ENCODE peak calls at places on chromosome 6, in seven cellular contexts. One of them, this sample, is unnamed.

GRCh38 chr6:7881765-7882500 is 28.7 kb downstream of the TXNDC5 start:
- DNase-seq in transverse colon: no peak
- DNase-seq in stimulated activated CD4-positive, alpha-beta T cell treated with anti-CD3 and anti-CD28 coated beads, Interleukin-4, amount 100 ng/mL, for 24 hours: no peak
- DNase-seq in choroid plexus epithelial cell: no peak
- DNase-seq in BE2C: no peak
- DNase-seq in SW 1271: no peak
- DNase-seq in keratinocyte: peak; percentile 11
- DNase-seq in this sample: no peak

GRCh38 chr6:168127384-168127868 is 48.4 kb upstream of the FRMD1 start:
- DNase-seq in transverse colon: no peak
- DNase-seq in stimulated activated CD4-positive, alpha-beta T cell treated with anti-CD3 and anti-CD28 coated beads, Interleukin-4, amount 100 ng/mL, for 24 hours: peak; percentile 1
- DNase-seq in choroid plexus epithelial cell: no peak
- DNase-seq in BE2C: no peak
- DNase-seq in SW 1271: no peak
- DNase-seq in keratinocyte: no peak
- DNase-seq in this sample: no peak

GRCh38 chr6:24691550-24691949 is 24.7 kb downstream of the ACOT13 start:
- DNase-seq in transverse colon: no peak
- DNase-seq in stimulated activated CD4-positive, alpha-beta T cell treated with anti-CD3 and anti-CD28 coated beads, Interleukin-4, amount 100 ng/mL, for 24 hours: no peak
- DNase-seq in choroid plexus epithelial cell: no peak
- DNase-seq in BE2C: no peak
- DNase-seq in SW 1271: no peak
- DNase-seq in keratinocyte: no peak
- DNase-seq in this sample: no peak

GRCh38 chr6:45314146-45314545 is 14.0 kb upstream of the RUNX2 start:
- DNase-seq in transverse colon: no peak
- DNase-seq in stimulated activated CD4-positive, alpha-beta T cell treated with anti-CD3 and anti-CD28 coated beads, Interleukin-4, amount 100 ng/mL, for 24 hours: no peak
- DNase-seq in choroid plexus epithelial cell: no peak
- DNase-seq in BE2C: no peak
- DNase-seq in SW 1271: no peak
- DNase-seq in keratinocyte: no peak
- DNase-seq in this sample: no peak

GRCh38 chr6:138289739-138290138 is 71.4 kb upstream of the PBOV1 start:
- DNase-seq in transverse colon: no peak
- DNase-seq in stimulated activated CD4-positive, alpha-beta T cell treated with anti-CD3 and anti-CD28 coated beads, Interleukin-4, amount 100 ng/mL, for 24 hours: no peak
- DNase-seq in choroid plexus epithelial cell: peak; percentile 23
- DNase-seq in BE2C: peak; percentile 46
- DNase-seq in SW 1271: no peak
- DNase-seq in keratinocyte: no peak
- DNase-seq in this sample: peak; percentile 30

GRCh38 chr6:26475823-26476729 is 18.3 kb downstream of the BTN2A1 start:
- DNase-seq in transverse colon: no peak
- DNase-seq in stimulated activated CD4-positive, alpha-beta T cell treated with anti-CD3 and anti-CD28 coated beads, Interleukin-4, amount 100 ng/mL, for 24 hours: no peak
- DNase-seq in choroid plexus epithelial cell: peak; percentile 16
- DNase-seq in BE2C: no peak
- DNase-seq in SW 1271: no peak
- DNase-seq in keratinocyte: no peak
- DNase-seq in this sample: no peak

GRCh38 chr6:142051404-142051803 is 81.3 kb upstream of the GJE1 start:
- DNase-seq in transverse colon: no peak
- DNase-seq in stimulated activated CD4-positive, alpha-beta T cell treated with anti-CD3 and anti-CD28 coated beads, Interleukin-4, amount 100 ng/mL, for 24 hours: no peak
- DNase-seq in choroid plexus epithelial cell: no peak
- DNase-seq in BE2C: no peak
- DNase-seq in SW 1271: no peak
- DNase-seq in keratinocyte: no peak
- DNase-seq in this sample: no peak

GRCh38 chr6:38415231-38416005 is 224.3 kb downstream of the BTBD9 start:
- DNase-seq in transverse colon: no peak
- DNase-seq in stimulated activated CD4-positive, alpha-beta T cell treated with anti-CD3 and anti-CD28 coated beads, Interleukin-4, amount 100 ng/mL, for 24 hours: no peak
- DNase-seq in choroid plexus epithelial cell: no peak
- DNase-seq in BE2C: no peak
- DNase-seq in SW 1271: no peak
- DNase-seq in keratinocyte: no peak
- DNase-seq in this sample: no peak

GRCh38 chr6:170360476-170360875 is 53.9 kb downstream of the FAM120B start:
- DNase-seq in transverse colon: no peak
- DNase-seq in stimulated activated CD4-positive, alpha-beta T cell treated with anti-CD3 and anti-CD28 coated beads, Interleukin-4, amount 100 ng/mL, for 24 hours: no peak
- DNase-seq in choroid plexus epithelial cell: peak; percentile 56
- DNase-seq in BE2C: no peak
- DNase-seq in SW 1271: no peak
- DNase-seq in keratinocyte: no peak
- DNase-seq in this sample: no peak

GRCh38 chr6:151534576-151534975 is 40.8 kb downstream of the CCDC170 start:
- DNase-seq in transverse colon: no peak
- DNase-seq in stimulated activated CD4-positive, alpha-beta T cell treated with anti-CD3 and anti-CD28 coated beads, Interleukin-4, amount 100 ng/mL, for 24 hours: no peak
- DNase-seq in choroid plexus epithelial cell: no peak
- DNase-seq in BE2C: no peak
- DNase-seq in SW 1271: no peak
- DNase-seq in keratinocyte: no peak
- DNase-seq in this sample: no peak

GRCh38 chr6:159540152-159540551 is 152.9 kb downstream of the SOD2 start:
- DNase-seq in transverse colon: no peak
- DNase-seq in stimulated activated CD4-positive, alpha-beta T cell treated with anti-CD3 and anti-CD28 coated beads, Interleukin-4, amount 100 ng/mL, for 24 hours: no peak
- DNase-seq in choroid plexus epithelial cell: no peak
- DNase-seq in BE2C: peak; percentile 49
- DNase-seq in SW 1271: no peak
- DNase-seq in keratinocyte: no peak
- DNase-seq in this sample: no peak

GRCh38 chr6:98834060-98835031 is at the start of gene POU3F2:
- DNase-seq in transverse colon: peak; percentile 57
- DNase-seq in stimulated activated CD4-positive, alpha-beta T cell treated with anti-CD3 and anti-CD28 coated beads, Interleukin-4, amount 100 ng/mL, for 24 hours: peak; percentile 64
- DNase-seq in choroid plexus epithelial cell: peak; percentile 81
- DNase-seq in BE2C: peak; percentile 93
- DNase-seq in SW 1271: peak; percentile 86
- DNase-seq in keratinocyte: no peak
- DNase-seq in this sample: peak; percentile 74

GRCh38 chr6:165804331-165805066 is 141.5 kb upstream of the PDE10A start:
- DNase-seq in transverse colon: no peak
- DNase-seq in stimulated activated CD4-positive, alpha-beta T cell treated with anti-CD3 and anti-CD28 coated beads, Interleukin-4, amount 100 ng/mL, for 24 hours: no peak
- DNase-seq in choroid plexus epithelial cell: peak; percentile 50
- DNase-seq in BE2C: no peak
- DNase-seq in SW 1271: no peak
- DNase-seq in keratinocyte: no peak
- DNase-seq in this sample: peak; percentile 27

GRCh38 chr6:148240463-148240845 is 102.2 kb upstream of the SASH1 start:
- DNase-seq in transverse colon: no peak
- DNase-seq in stimulated activated CD4-positive, alpha-beta T cell treated with anti-CD3 and anti-CD28 coated beads, Interleukin-4, amount 100 ng/mL, for 24 hours: no peak
- DNase-seq in choroid plexus epithelial cell: peak; percentile 68
- DNase-seq in BE2C: no peak
- DNase-seq in SW 1271: no peak
- DNase-seq in keratinocyte: no peak
- DNase-seq in this sample: no peak

GRCh38 chr6:47187883-47188587 is 121.7 kb downstream of the TNFRSF21 start:
- DNase-seq in transverse colon: peak; percentile 24
- DNase-seq in stimulated activated CD4-positive, alpha-beta T cell treated with anti-CD3 and anti-CD28 coated beads, Interleukin-4, amount 100 ng/mL, for 24 hours: no peak
- DNase-seq in choroid plexus epithelial cell: peak; percentile 47
- DNase-seq in BE2C: no peak
- DNase-seq in SW 1271: no peak
- DNase-seq in keratinocyte: no peak
- DNase-seq in this sample: no peak

GRCh38 chr6:148054219-148054618 is 288.4 kb upstream of the SASH1 start:
- DNase-seq in transverse colon: no peak
- DNase-seq in stimulated activated CD4-positive, alpha-beta T cell treated with anti-CD3 and anti-CD28 coated beads, Interleukin-4, amount 100 ng/mL, for 24 hours: no peak
- DNase-seq in choroid plexus epithelial cell: no peak
- DNase-seq in BE2C: no peak
- DNase-seq in SW 1271: no peak
- DNase-seq in keratinocyte: no peak
- DNase-seq in this sample: no peak

GRCh38 chr6:115467726-115468125 is 593.0 kb downstream of the FRK start:
- DNase-seq in transverse colon: no peak
- DNase-seq in stimulated activated CD4-positive, alpha-beta T cell treated with anti-CD3 and anti-CD28 coated beads, Interleukin-4, amount 100 ng/mL, for 24 hours: no peak
- DNase-seq in choroid plexus epithelial cell: no peak
- DNase-seq in BE2C: no peak
- DNase-seq in SW 1271: no peak
- DNase-seq in keratinocyte: no peak
- DNase-seq in this sample: no peak

GRCh38 chr6:54191460-54191859 is 80.2 kb downstream of the MLIP start:
- DNase-seq in transverse colon: no peak
- DNase-seq in stimulated activated CD4-positive, alpha-beta T cell treated with anti-CD3 and anti-CD28 coated beads, Interleukin-4, amount 100 ng/mL, for 24 hours: no peak
- DNase-seq in choroid plexus epithelial cell: peak; percentile 92
- DNase-seq in BE2C: no peak
- DNase-seq in SW 1271: no peak
- DNase-seq in keratinocyte: no peak
- DNase-seq in this sample: no peak

GRCh38 chr6:4913705-4914411 is 90.0 kb downstream of the RPP40 start:
- DNase-seq in transverse colon: no peak
- DNase-seq in stimulated activated CD4-positive, alpha-beta T cell treated with anti-CD3 and anti-CD28 coated beads, Interleukin-4, amount 100 ng/mL, for 24 hours: no peak
- DNase-seq in choroid plexus epithelial cell: no peak
- DNase-seq in BE2C: no peak
- DNase-seq in SW 1271: no peak
- DNase-seq in keratinocyte: no peak
- DNase-seq in this sample: no peak

GRCh38 chr6:7468382-7469081 is 72.9 kb upstream of the DSP start:
- DNase-seq in transverse colon: no peak
- DNase-seq in stimulated activated CD4-positive, alpha-beta T cell treated with anti-CD3 and anti-CD28 coated beads, Interleukin-4, amount 100 ng/mL, for 24 hours: no peak
- DNase-seq in choroid plexus epithelial cell: peak; percentile 46
- DNase-seq in BE2C: peak; percentile 60
- DNase-seq in SW 1271: no peak
- DNase-seq in keratinocyte: no peak
- DNase-seq in this sample: no peak

GRCh38 chr6:140537834-140538680 is 1163.6 kb upstream of the CITED2 start:
- DNase-seq in transverse colon: no peak
- DNase-seq in stimulated activated CD4-positive, alpha-beta T cell treated with anti-CD3 and anti-CD28 coated beads, Interleukin-4, amount 100 ng/mL, for 24 hours: no peak
- DNase-seq in choroid plexus epithelial cell: peak; percentile 100
- DNase-seq in BE2C: no peak
- DNase-seq in SW 1271: peak; percentile 57
- DNase-seq in keratinocyte: peak; percentile 7
- DNase-seq in this sample: peak; percentile 33

GRCh38 chr6:39881851-39882566 is 52.3 kb downstream of the MOCS1 start:
- DNase-seq in transverse colon: no peak
- DNase-seq in stimulated activated CD4-positive, alpha-beta T cell treated with anti-CD3 and anti-CD28 coated beads, Interleukin-4, amount 100 ng/mL, for 24 hours: no peak
- DNase-seq in choroid plexus epithelial cell: peak; percentile 80
- DNase-seq in BE2C: no peak
- DNase-seq in SW 1271: no peak
- DNase-seq in keratinocyte: no peak
- DNase-seq in this sample: no peak

GRCh38 chr6:39280247-39280731 is 33.9 kb downstream of the KCNK17 start:
- DNase-seq in transverse colon: peak; percentile 75
- DNase-seq in stimulated activated CD4-positive, alpha-beta T cell treated with anti-CD3 and anti-CD28 coated beads, Interleukin-4, amount 100 ng/mL, for 24 hours: no peak
- DNase-seq in choroid plexus epithelial cell: no peak
- DNase-seq in BE2C: no peak
- DNase-seq in SW 1271: no peak
- DNase-seq in keratinocyte: no peak
- DNase-seq in this sample: no peak

This sample was measured in thyroid gland.